ENCODE peak calls at places on chromosome 11, in four cellular contexts. D is fibroblast of lung, E is cardiac muscle cell, J is tibial nerve. R is an unnamed sample.

GRCh38 chr11:121236115-121237001 is 56.2 kb upstream of the SC5D start:
- DNase-seq in D (no peak), E (peak), J (no peak), R (peak)

GRCh38 chr11:134063991-134064747 is 4.7 kb upstream of the JAM3 start:
- DNase-seq in D (no peak), E (no peak), J (no peak), R (no peak)

GRCh38 chr11:91527380-91528030 is 697.1 kb upstream of the FAT3 start:
- DNase-seq in D (no peak), E (no peak), J (no peak), R (no peak)

GRCh38 chr11:108871152-108871551 is 206.3 kb downstream of the DDX10 start:
- DNase-seq in D (peak), E (peak), J (no peak), R (peak)

GRCh38 chr11:12377824-12378593 is 638 bp downstream of the PARVA start:
- DNase-seq in D (peak), E (peak), J (peak), R (no peak)

GRCh38 chr11:79045018-79045787 is 395.6 kb downstream of the TENM4 start:
- DNase-seq in D (no peak), E (no peak), J (no peak), R (no peak)

GRCh38 chr11:47659273-47659672 is 16.9 kb upstream of the MTCH2 start:
- DNase-seq in D (peak), E (peak), J (no peak), R (no peak)

GRCh38 chr11:69825037-69825834 is 6.0 kb upstream of the FGF3 start:
- DNase-seq in D (no peak), E (no peak), J (no peak), R (no peak)

GRCh38 chr11:19777032-19777341 is 64.3 kb downstream of the NAV2 start:
- DNase-seq in D (no peak), E (no peak), J (no peak), R (peak)

GRCh38 chr11:10488581-10489443 is 33.7 kb downstream of the AMPD3 start:
- DNase-seq in D (no peak), E (no peak), J (no peak), R (peak)

GRCh38 chr11:64580387-64580786 is 10.6 kb upstream of the SLC22A12 start:
- DNase-seq in D (no peak), E (peak), J (no peak), R (no peak)

GRCh38 chr11:2328040-2328439 is 26.2 kb downstream of the TSPAN32 start:
- DNase-seq in D (no peak), E (no peak), J (no peak), R (no peak)

GRCh38 chr11:59560290-59560701 is 49.0 kb downstream of the OR4D9 start:
- DNase-seq in D (peak), E (peak), J (peak), R (peak)

GRCh38 chr11:66996609-66997273 is 21.6 kb downstream of the C11orf86 start:
- DNase-seq in D (peak), E (peak), J (no peak), R (no peak)

GRCh38 chr11:121766138-121766537 is 313.4 kb upstream of the SORL1-AS1 start:
- DNase-seq in D (no peak), E (no peak), J (no peak), R (no peak)

GRCh38 chr11:1863352-1864215 is 10.7 kb downstream of the LSP1 start:
- DNase-seq in D (peak), E (peak), J (peak), R (no peak)

GRCh38 chr11:117219995-117220394 is 11.9 kb downstream of the PCSK7 start:
- DNase-seq in D (no peak), E (no peak), J (no peak), R (no peak)

GRCh38 chr11:105489431-105489830 is 120.4 kb upstream of the GRIA4 start:
- DNase-seq in D (peak), E (peak), J (no peak), R (no peak)

GRCh38 chr11:60428517-60428916 is 855 bp upstream of the MS4A5 start:
- DNase-seq in D (no peak), E (no peak), J (no peak), R (no peak)

DNA sequence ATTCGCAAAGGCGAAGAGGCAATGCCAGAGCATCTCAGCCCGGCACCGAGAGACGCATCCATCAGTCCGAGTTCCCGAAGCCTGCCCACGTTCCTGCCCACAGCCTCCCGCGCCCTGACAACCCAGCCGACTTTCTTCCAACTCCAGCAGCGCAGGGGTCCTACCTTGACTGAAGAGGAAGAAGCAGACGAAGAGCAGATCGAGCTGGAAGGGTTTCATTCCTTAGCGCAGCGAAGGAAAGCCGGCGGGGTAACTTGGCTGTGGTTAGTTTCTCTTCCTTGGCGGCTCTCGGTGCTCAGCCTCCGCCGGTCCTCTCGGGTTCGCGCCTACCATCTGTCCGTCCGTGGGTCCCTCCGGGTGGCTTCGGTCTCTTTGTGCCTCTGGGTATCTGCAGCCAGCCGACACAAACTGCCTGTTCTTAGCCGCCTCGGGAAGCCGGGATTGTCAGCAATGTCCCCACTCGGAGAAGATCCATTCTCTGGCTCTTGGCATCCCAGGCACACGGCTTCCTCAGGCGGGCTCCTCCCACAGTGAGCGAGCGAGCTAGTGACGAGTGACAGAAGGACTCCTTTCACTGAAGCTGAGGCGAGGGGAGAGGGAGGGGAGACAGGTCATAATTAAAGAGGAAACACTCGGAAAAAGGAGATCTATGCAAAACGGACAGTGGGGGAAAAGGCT is at the start of gene KIRREL3:
- DNase-seq in D (peak), E (peak), J (no peak), R (no peak)
- H3K4me3 ChIP-seq in D (peak), E (peak), J (peak), R (no peak)

GRCh38 chr11:119153049-119153818 is 4.4 kb downstream of the ABCG4 start:
- DNase-seq in D (no peak), E (no peak), J (no peak), R (no peak)
- TF ChIP-seq CTCF in D (peak), E (no peak), J (no peak), R (no peak)

DNA sequence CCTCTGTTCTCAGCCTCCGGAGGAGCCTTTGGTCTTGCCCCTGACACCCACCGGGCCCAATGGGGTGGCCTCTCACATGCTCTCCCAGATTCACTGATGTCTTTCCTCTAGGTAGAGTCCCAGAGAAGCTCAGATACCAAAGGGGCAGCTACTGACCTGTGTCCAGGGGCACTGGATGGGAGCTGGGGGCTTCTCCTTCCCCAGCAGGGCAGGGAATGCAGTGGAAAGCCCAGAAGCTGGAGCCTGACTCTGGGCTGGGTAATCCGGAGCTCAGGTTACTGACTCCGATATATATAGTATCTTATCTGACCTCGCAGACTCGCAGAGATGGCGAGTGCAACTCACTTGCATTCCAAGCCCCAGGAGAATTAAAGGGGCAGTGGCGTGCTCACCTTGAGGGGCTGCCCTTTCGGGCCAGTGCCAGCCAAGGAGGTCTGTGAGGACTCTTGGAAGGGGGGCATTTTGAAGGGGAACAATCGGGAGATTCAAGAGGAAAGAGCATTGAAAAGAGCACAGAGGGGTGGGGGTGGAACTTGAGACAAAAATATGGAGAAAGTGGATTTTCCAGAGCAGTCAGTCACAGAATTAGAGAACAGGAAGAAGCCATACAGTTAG is 2.5 kb downstream of the USP2 start:
- DNase-seq in D (no peak), E (no peak), J (no peak), R (no peak)
- H3K4me3 ChIP-seq in D (no peak), E (peak), J (no peak), R (no peak)

DNA sequence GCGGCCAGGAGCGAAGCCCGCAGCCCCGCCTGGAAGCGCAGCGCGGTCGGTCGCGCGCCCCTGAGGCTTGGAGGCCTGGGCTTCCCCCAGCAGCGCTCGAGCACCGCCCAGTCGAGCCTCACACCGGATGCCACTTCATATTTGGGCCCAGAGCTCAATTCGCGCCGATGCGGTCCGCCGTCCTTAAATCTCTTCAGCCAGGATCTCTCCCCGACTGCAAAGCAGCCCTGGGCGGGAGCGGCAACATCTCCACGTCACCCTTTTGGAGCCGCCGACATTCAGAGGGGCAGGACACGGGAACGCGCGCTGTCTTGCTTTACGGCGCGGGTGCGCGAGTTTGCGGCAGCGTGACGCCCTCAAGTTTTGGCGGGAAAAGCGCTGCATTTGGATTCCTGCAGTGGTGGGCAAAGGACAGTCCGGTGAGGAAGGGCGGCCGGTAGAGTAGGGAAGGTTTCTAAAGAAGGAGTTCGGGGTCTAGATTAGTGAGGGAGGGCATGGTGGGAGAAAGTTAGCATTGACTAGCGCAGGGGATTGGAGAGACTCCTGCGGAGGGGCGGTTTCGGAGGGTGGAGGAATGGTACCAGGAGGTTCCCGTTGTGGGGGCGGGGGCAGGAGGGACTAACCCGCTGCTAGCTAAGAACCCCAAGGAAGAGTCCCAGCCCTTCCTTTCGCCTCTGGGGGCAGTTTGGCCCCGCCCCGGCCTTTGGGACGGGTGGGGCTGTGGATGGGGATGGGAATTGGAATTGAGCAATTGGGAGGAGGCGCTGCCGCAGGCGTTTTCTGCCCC is 824 bp downstream of the CHEK1 start:
- DNase-seq in D (peak), E (peak), J (peak), R (peak)
- TF ChIP-seq CTCF in D (no peak), E (no peak), J (peak), R (no peak)

GRCh38 chr11:124896071-124896750 is 1.5 kb downstream of the ROBO4 start:
- DNase-seq in D (no peak), E (no peak), J (no peak), R (no peak)
- H3K4me3 ChIP-seq in D (no peak), E (no peak), J (no peak), R (no peak)

GRCh38 chr11:5986885-5987284 is at the start of gene OR52L1:
- DNase-seq in D (no peak), E (no peak), J (no peak), R (no peak)

GRCh38 chr11:5992604-5993251 is 5.9 kb upstream of the OR52L1 start:
- DNase-seq in D (peak), E (peak), J (no peak), R (peak)

GRCh38 chr11:5994791-5995190 is 8.0 kb upstream of the OR52L1 start:
- DNase-seq in D (no peak), E (no peak), J (no peak), R (no peak)

GRCh38 chr11:5992150-5992549 is 5.4 kb upstream of the OR52L1 start:
- DNase-seq in D (no peak), E (no peak), J (no peak), R (no peak)

GRCh38 chr11:5989203-5989602 is 2.4 kb upstream of the OR52L1 start:
- DNase-seq in D (no peak), E (no peak), J (no peak), R (no peak)
- TF ChIP-seq CTCF in D (no peak), E (no peak), J (no peak), R (no peak)

DNA sequence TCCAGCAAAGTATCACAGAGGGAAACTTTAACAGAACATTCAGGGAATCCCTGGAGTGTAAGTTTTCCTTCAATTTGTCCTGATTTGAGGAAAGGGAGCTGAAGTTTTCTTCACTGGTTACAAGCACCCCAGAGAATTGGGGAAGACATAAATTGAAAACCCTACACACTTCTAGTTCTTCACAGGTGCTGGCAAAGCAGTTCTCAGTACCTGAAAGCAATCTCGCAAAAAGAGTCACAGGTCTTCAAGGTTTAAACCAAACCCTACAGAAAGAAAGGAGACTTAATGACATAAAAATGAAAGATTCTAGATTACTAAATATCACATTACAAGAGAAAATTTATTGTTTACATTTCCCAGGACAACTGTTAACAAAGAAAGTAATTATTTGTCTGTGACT is 44.3 kb downstream of the FANCF start:
- DNase-seq in D (no peak), E (no peak), J (no peak), R (no peak)
- H3K4me3 ChIP-seq in D (no peak), E (no peak), J (no peak), R (no peak)